ENCODE peak calls at places on chromosome 12, in seven cellular contexts. One of them, this sample, is unnamed. For H3K4me1, the result is how much of the 10 kb centered on the place peaks cover.

GRCh38 chr12:48183091-48183875 is at the start of gene CCDC184:
- DNase-seq in upper lobe of left lung: peak
- DNase-seq in Peyer's patch: peak
- DNase-seq in H1: peak
- DNase-seq in body of pancreas: peak
- DNase-seq in testis: peak
- DNase-seq in left ventricle myocardium inferior: peak
- DNase-seq in this sample: peak

GRCh38 chr12:10959777-10960176 is 20.7 kb upstream of the TAS2R14 start:
- DNase-seq in Peyer's patch: no peak
- DNase-seq in testis: no peak
- DNase-seq in body of pancreas: no peak
- DNase-seq in upper lobe of left lung: no peak
- DNase-seq in left ventricle myocardium inferior: no peak
- DNase-seq in H1: no peak
- DNase-seq in this sample: no peak

GRCh38 chr12:124720687-124721500 is 142.8 kb downstream of the SCARB1 start:
- DNase-seq in H1: no peak
- DNase-seq in body of pancreas: peak
- DNase-seq in Peyer's patch: no peak
- DNase-seq in upper lobe of left lung: peak
- DNase-seq in left ventricle myocardium inferior: peak
- DNase-seq in testis: peak
- DNase-seq in this sample: peak

GRCh38 chr12:78290606-78291345 is 460.1 kb downstream of the NAV3 start:
- DNase-seq in H1: no peak
- DNase-seq in upper lobe of left lung: no peak
- DNase-seq in body of pancreas: no peak
- DNase-seq in Peyer's patch: no peak
- DNase-seq in testis: no peak
- DNase-seq in left ventricle myocardium inferior: no peak
- DNase-seq in this sample: no peak

GRCh38 chr12:8036366-8036765 is 3.9 kb downstream of the FOXJ2 start:
- DNase-seq in body of pancreas: no peak
- DNase-seq in H1: no peak
- DNase-seq in Peyer's patch: no peak
- DNase-seq in upper lobe of left lung: peak
- DNase-seq in testis: no peak
- DNase-seq in left ventricle myocardium inferior: peak
- DNase-seq in this sample: peak

GRCh38 chr12:1369942-1370620 is 224.3 kb downstream of the FBXL14 start:
- DNase-seq in Peyer's patch: no peak
- DNase-seq in left ventricle myocardium inferior: no peak
- DNase-seq in H1: no peak
- DNase-seq in body of pancreas: no peak
- DNase-seq in upper lobe of left lung: no peak
- DNase-seq in testis: no peak
- DNase-seq in this sample: no peak

GRCh38 chr12:23729354-23729753 is 220.1 kb downstream of the SOX5 start:
- DNase-seq in body of pancreas: no peak
- DNase-seq in H1: no peak
- DNase-seq in upper lobe of left lung: no peak
- DNase-seq in left ventricle myocardium inferior: no peak
- DNase-seq in testis: no peak
- DNase-seq in Peyer's patch: no peak
- DNase-seq in this sample: no peak

GRCh38 chr12:21541773-21542172 is 15.7 kb downstream of the SPX start:
- DNase-seq in upper lobe of left lung: no peak
- DNase-seq in testis: no peak
- DNase-seq in H1: no peak
- DNase-seq in Peyer's patch: no peak
- DNase-seq in body of pancreas: no peak
- DNase-seq in left ventricle myocardium inferior: no peak
- DNase-seq in this sample: no peak

GRCh38 chr12:100058482-100059029 is 73.8 kb upstream of the ANKS1B start:
- DNase-seq in left ventricle myocardium inferior: no peak
- DNase-seq in body of pancreas: no peak
- DNase-seq in upper lobe of left lung: no peak
- DNase-seq in testis: no peak
- DNase-seq in Peyer's patch: no peak
- DNase-seq in H1: no peak
- DNase-seq in this sample: no peak

GRCh38 chr12:121026274-121027045 is 10.2 kb upstream of the C12orf43 start:
- DNase-seq in body of pancreas: no peak
- DNase-seq in H1: no peak
- DNase-seq in Peyer's patch: no peak
- DNase-seq in upper lobe of left lung: peak
- DNase-seq in testis: no peak
- DNase-seq in left ventricle myocardium inferior: no peak
- DNase-seq in this sample: no peak

GRCh38 chr12:47725893-47726292 is 603 bp upstream of the ENDOU start:
- DNase-seq in testis: no peak
- DNase-seq in H1: no peak
- DNase-seq in upper lobe of left lung: no peak
- DNase-seq in Peyer's patch: peak
- DNase-seq in body of pancreas: no peak
- DNase-seq in left ventricle myocardium inferior: no peak
- DNase-seq in this sample: no peak

DNA sequence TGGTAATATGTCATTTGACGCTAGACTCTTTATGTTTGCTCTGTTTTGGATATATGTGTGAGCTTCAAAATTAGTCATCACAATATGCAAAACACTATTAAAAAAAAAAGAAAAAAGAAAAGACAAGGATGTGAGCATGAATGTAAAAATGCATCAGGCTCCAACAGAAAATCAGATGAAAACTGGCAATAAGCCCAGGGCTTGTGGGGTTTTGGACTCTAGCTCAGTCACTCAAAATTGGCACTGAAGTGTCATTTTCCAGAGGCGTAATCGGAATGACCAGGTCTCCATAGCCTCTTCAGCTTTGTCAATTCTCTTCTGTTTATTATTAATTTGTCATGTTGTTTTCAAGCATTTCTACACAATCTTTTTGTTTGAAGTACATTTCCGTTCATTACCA is 137.2 kb upstream of the TRHDE start:
- DNase-seq in upper lobe of left lung: no peak
- DNase-seq in testis: no peak
- DNase-seq in Peyer's patch: no peak
- DNase-seq in body of pancreas: no peak
- DNase-seq in H1: no peak
- DNase-seq in left ventricle myocardium inferior: no peak
- DNase-seq in this sample: no peak
- H3K27ac ChIP-seq in upper lobe of left lung: no peak
- H3K27ac ChIP-seq in testis: no peak
- H3K27ac ChIP-seq in Peyer's patch: no peak
- H3K27ac ChIP-seq in body of pancreas: no peak
- H3K27ac ChIP-seq in H1: no peak
- H3K27ac ChIP-seq in left ventricle myocardium inferior: no peak
- H3K27ac ChIP-seq in this sample: no peak

DNA sequence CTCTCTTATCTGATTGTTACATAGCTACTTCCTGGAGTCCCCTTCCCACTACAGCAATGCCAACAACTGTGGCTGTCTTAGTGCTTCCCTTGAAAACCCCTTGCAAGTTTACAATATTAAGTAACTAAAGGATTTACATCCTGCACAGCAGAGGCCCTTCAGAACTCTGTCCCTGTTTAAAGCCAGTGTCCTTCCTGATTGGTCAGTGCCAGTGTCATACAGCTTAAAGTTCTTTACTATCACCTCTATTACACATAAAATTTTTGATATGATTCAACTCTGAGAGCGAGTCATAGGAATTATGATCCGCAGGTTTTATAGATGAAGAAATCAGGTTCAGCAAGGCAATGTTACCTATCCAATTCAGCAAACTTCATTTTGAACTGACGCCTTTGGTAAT is 91.4 kb upstream of the ALX1 start:
- DNase-seq in H1: no peak
- DNase-seq in upper lobe of left lung: no peak
- DNase-seq in body of pancreas: no peak
- DNase-seq in testis: no peak
- DNase-seq in left ventricle myocardium inferior: no peak
- DNase-seq in Peyer's patch: no peak
- DNase-seq in this sample: no peak
- H3K4me1 ChIP-seq in H1: under half
- H3K4me1 ChIP-seq in upper lobe of left lung: under half
- H3K4me1 ChIP-seq in body of pancreas: under half
- H3K4me1 ChIP-seq in testis: under half
- H3K4me1 ChIP-seq in left ventricle myocardium inferior: under half
- H3K4me1 ChIP-seq in Peyer's patch: under half
- H3K4me1 ChIP-seq in this sample: under half

GRCh38 chr12:77213316-77213715 is 147.9 kb upstream of the E2F7 start:
- DNase-seq in testis: no peak
- DNase-seq in upper lobe of left lung: no peak
- DNase-seq in Peyer's patch: no peak
- DNase-seq in left ventricle myocardium inferior: no peak
- DNase-seq in body of pancreas: no peak
- DNase-seq in H1: no peak
- DNase-seq in this sample: peak
- H3K4me3 ChIP-seq in testis: no peak
- H3K4me3 ChIP-seq in upper lobe of left lung: no peak
- H3K4me3 ChIP-seq in Peyer's patch: no peak
- H3K4me3 ChIP-seq in left ventricle myocardium inferior: no peak
- H3K4me3 ChIP-seq in body of pancreas: no peak
- H3K4me3 ChIP-seq in H1: no peak
- H3K4me3 ChIP-seq in this sample: no peak

GRCh38 chr12:96502477-96502876 is 13.1 kb downstream of the CFAP54 start:
- DNase-seq in upper lobe of left lung: no peak
- DNase-seq in Peyer's patch: no peak
- DNase-seq in testis: no peak
- DNase-seq in H1: no peak
- DNase-seq in body of pancreas: no peak
- DNase-seq in left ventricle myocardium inferior: no peak
- DNase-seq in this sample: no peak
- H3K27ac ChIP-seq in upper lobe of left lung: peak
- H3K27ac ChIP-seq in Peyer's patch: peak
- H3K27ac ChIP-seq in testis: no peak
- H3K27ac ChIP-seq in H1: no peak
- H3K27ac ChIP-seq in body of pancreas: no peak
- H3K27ac ChIP-seq in left ventricle myocardium inferior: peak
- H3K27ac ChIP-seq in this sample: no peak

GRCh38 chr12:50947932-50948331 is 4.4 kb upstream of the HIGD1C start:
- DNase-seq in upper lobe of left lung: no peak
- DNase-seq in body of pancreas: no peak
- DNase-seq in H1: no peak
- DNase-seq in testis: no peak
- DNase-seq in Peyer's patch: no peak
- DNase-seq in left ventricle myocardium inferior: no peak
- DNase-seq in this sample: no peak
- H3K4me1 ChIP-seq in upper lobe of left lung: under half
- H3K4me1 ChIP-seq in body of pancreas: under half
- H3K4me1 ChIP-seq in H1: under half
- H3K4me1 ChIP-seq in testis: under half
- H3K4me1 ChIP-seq in Peyer's patch: under half
- H3K4me1 ChIP-seq in left ventricle myocardium inferior: under half
- H3K4me1 ChIP-seq in this sample: under half

DNA sequence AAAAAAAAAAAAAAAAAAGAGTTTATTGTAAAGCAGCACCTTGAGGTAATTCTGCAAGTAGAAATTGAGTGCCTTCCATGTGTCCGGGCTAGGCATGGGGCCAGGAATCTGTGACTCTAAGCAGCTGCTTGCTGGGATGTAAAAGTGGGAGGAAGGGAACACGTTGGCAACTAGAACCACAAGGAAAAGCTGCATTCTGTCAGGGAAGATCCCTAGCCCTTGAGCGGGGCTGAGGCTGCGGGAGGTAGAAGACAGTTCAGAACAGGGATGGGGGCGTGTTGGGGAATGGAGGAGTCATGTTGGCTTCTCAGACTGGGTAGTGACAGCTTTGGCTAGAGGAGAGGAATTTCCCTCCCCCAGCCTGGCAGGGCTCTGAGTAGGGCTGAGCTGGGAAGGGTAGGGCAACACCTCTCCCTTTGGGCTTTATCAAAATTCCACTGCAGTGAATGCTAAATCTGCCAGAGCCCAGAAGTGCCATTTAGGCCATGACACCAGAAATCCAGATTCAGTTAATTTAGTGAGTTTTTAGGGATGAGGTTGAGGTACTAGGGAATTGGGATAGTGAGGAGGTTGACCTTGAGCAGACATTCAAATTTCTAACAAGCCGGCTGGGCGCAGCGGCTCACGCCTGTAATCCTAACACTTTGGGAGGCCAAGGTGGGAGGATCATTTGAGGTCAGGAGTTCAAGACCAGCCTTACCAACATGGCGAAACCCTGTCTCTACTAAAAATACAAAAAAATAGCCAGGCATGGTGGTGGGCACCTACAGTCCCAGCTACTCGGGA is 3.4 kb upstream of the TRAFD1 start:
- DNase-seq in left ventricle myocardium inferior: peak
- DNase-seq in H1: no peak
- DNase-seq in Peyer's patch: no peak
- DNase-seq in upper lobe of left lung: peak
- DNase-seq in body of pancreas: peak
- DNase-seq in testis: peak
- DNase-seq in this sample: peak
- H3K4me3 ChIP-seq in left ventricle myocardium inferior: peak
- H3K4me3 ChIP-seq in H1: no peak
- H3K4me3 ChIP-seq in Peyer's patch: no peak
- H3K4me3 ChIP-seq in upper lobe of left lung: no peak
- H3K4me3 ChIP-seq in body of pancreas: no peak
- H3K4me3 ChIP-seq in testis: no peak
- H3K4me3 ChIP-seq in this sample: no peak

DNA sequence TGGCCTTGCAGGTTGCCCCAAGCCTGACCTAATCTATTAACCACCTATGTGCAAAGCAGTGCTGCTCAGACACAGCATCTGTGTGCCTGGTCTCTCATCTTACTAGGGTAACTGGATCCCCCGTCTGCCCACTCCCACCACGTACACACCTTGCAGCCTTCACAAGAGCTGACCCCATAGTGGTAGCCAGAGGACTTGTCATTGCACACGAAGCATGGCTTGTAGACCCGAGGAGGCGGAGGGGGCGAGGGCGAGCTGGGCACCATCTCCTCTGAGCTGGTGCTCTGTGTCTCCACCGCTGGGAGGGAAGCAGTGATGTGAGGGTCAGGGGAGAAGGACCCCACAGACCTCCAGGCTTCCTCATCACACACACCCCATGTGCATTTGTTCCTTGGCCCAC is 8.4 kb upstream of the ITGB7 start:
- DNase-seq in left ventricle myocardium inferior: no peak
- DNase-seq in H1: no peak
- DNase-seq in body of pancreas: no peak
- DNase-seq in testis: no peak
- DNase-seq in upper lobe of left lung: no peak
- DNase-seq in Peyer's patch: peak
- DNase-seq in this sample: no peak
- H3K27ac ChIP-seq in left ventricle myocardium inferior: peak
- H3K27ac ChIP-seq in H1: peak
- H3K27ac ChIP-seq in body of pancreas: no peak
- H3K27ac ChIP-seq in testis: no peak
- H3K27ac ChIP-seq in upper lobe of left lung: peak
- H3K27ac ChIP-seq in Peyer's patch: no peak
- H3K27ac ChIP-seq in this sample: peak

GRCh38 chr12:54231236-54231635 is 42.5 kb upstream of the SMUG1 start:
- DNase-seq in Peyer's patch: no peak
- DNase-seq in testis: no peak
- DNase-seq in left ventricle myocardium inferior: no peak
- DNase-seq in body of pancreas: no peak
- DNase-seq in upper lobe of left lung: no peak
- DNase-seq in H1: no peak
- DNase-seq in this sample: no peak
- H3K4me1 ChIP-seq in Peyer's patch: under half
- H3K4me1 ChIP-seq in testis: under half
- H3K4me1 ChIP-seq in left ventricle myocardium inferior: under half
- H3K4me1 ChIP-seq in body of pancreas: under half
- H3K4me1 ChIP-seq in upper lobe of left lung: under half
- H3K4me1 ChIP-seq in H1: under half
- H3K4me1 ChIP-seq in this sample: under half

GRCh38 chr12:131103614-131104463 is 150.1 kb downstream of the ADGRD1 start:
- DNase-seq in testis: no peak
- DNase-seq in Peyer's patch: peak
- DNase-seq in left ventricle myocardium inferior: no peak
- DNase-seq in upper lobe of left lung: peak
- DNase-seq in H1: no peak
- DNase-seq in body of pancreas: no peak
- DNase-seq in this sample: peak
- H3K4me3 ChIP-seq in testis: no peak
- H3K4me3 ChIP-seq in Peyer's patch: no peak
- H3K4me3 ChIP-seq in left ventricle myocardium inferior: no peak
- H3K4me3 ChIP-seq in upper lobe of left lung: no peak
- H3K4me3 ChIP-seq in H1: no peak
- H3K4me3 ChIP-seq in body of pancreas: no peak
- H3K4me3 ChIP-seq in this sample: no peak